ENCODE peak calls at places on chromosomes 4 and X, in four cellular contexts. H, E, U and L are unnamed samples.

GRCh38 chr4:150976478-150977118 is 38.5 kb downstream of the LRBA start:
- DNase-seq in H (no peak), E (no peak), U (no peak), L (no peak)

GRCh38 chrX:68876731-68877130 is 47.9 kb downstream of the EFNB1 start:
- DNase-seq in H (no peak), E (no peak), U (no peak), L (no peak)

GRCh38 chr4:132344924-132345828 is 803.9 kb upstream of the PCDH10 start:
- DNase-seq in H (no peak), E (no peak), U (no peak), L (no peak)

GRCh38 chr4:38164346-38164745 is 204.1 kb downstream of the PTTG2 start:
- DNase-seq in H (no peak), E (no peak), U (no peak), L (no peak)

GRCh38 chrX:11309220-11309619 is 16.0 kb downstream of the AMELX start:
- DNase-seq in H (no peak), E (no peak), U (no peak), L (no peak)

GRCh38 chr4:103050736-103051436 is 25.7 kb downstream of the SLC9B2 start:
- DNase-seq in H (no peak), E (no peak), U (no peak), L (no peak)

GRCh38 chr4:86223472-86223871 is 136.4 kb downstream of the MAPK10 start:
- DNase-seq in H (no peak), E (no peak), U (no peak), L (peak; percentile 63)

GRCh38 chr4:127809173-127809800 is 27.2 kb downstream of the HSPA4L start:
- DNase-seq in H (no peak), E (no peak), U (no peak), L (peak; percentile 17)

GRCh38 chrX:96407501-96407900 is 277.1 kb upstream of the DIAPH2 start:
- DNase-seq in H (no peak), E (no peak), U (no peak), L (no peak)

GRCh38 chrX:68650491-68650890 is 3.0 kb downstream of the STARD8 start:
- DNase-seq in H (no peak), E (no peak), U (no peak), L (no peak)

GRCh38 chrX:111467896-111468295 is 43.5 kb upstream of the SERTM2 start:
- DNase-seq in H (no peak), E (peak; percentile 58), U (no peak), L (no peak)

GRCh38 chrX:15903186-15903681 is 48.6 kb upstream of the AP1S2 start:
- DNase-seq in H (no peak), E (no peak), U (no peak), L (no peak)

GRCh38 chr4:180827193-180827592 is 1416.0 kb upstream of the TENM3 start:
- DNase-seq in H (no peak), E (no peak), U (no peak), L (no peak)

GRCh38 chr4:180827610-180828009 is 1415.6 kb upstream of the TENM3 start:
- DNase-seq in H (no peak), E (no peak), U (no peak), L (no peak)

GRCh38 chr4:180828455-180829018 is 1414.7 kb upstream of the TENM3 start:
- DNase-seq in H (no peak), E (no peak), U (no peak), L (peak; percentile 81)

DNA sequence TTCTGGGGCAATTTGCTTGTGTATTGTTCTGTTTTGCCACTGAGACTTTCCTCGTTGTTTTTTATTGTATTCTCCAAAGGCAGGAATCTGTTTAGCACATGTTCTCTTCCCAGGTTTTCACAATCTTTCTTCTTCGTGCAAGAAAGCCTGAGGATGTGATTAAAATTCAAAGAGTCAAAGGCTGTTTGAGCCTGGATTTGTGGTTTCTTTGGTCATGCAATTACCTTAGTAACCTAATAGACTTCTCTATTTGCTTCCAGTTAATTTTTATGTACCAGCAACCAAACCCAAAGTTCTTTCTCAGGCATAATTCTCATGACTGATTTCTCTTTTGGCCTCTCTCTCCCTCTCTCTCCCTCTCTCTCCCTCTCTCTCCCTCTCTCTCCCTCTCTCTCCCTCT is 1420.1 kb upstream of the TENM3 start:
- DNase-seq in H (no peak), E (no peak), U (no peak), L (no peak)
- H3K27ac ChIP-seq in H (no peak overlapping the region), E (no peak overlapping the region), U (no peak overlapping the region), L (no peak overlapping the region)

GRCh38 chrX:104343408-104344129 is 88.8 kb upstream of the ESX1 start:
- DNase-seq in H (no peak), E (no peak), U (no peak), L (peak; percentile 77)
- H3K27ac ChIP-seq in H (no peak overlapping the region), E (no peak overlapping the region), U (no peak overlapping the region), L (no peak overlapping the region)

GRCh38 chr4:13917010-13917409 is 289.5 kb upstream of the BOD1L1 start:
- DNase-seq in H (no peak), E (no peak), U (no peak), L (no peak)
- H3K27ac ChIP-seq in H (no peak overlapping the region), E (no peak overlapping the region), U (no peak overlapping the region), L (no peak overlapping the region)

DNA sequence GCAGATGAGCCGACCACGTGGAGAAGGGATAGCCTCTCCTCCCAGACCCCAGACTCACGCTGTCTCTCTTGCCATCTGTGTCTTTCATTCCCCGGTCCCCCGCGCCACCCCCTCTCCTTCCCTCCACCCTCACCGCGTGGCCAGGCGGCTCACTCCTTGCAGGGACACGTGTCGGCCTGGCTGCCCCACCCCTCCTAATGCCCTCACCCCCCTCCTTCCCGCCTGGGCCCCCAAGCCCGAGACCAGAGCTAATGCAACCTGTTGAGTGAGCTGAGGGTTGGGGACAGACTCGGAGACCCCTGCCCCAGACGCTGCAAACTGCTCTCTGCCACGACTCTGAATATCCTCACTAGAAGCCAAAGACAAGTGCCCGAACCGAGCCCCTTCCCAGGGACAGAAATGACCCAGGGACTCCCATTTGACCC is 1.8 kb downstream of the SLC38A5 start:
- DNase-seq in H (no peak), E (no peak), U (no peak), L (peak; percentile 43)
- H3K27ac ChIP-seq in H (no peak overlapping the region), E (no peak overlapping the region), U (no peak overlapping the region), L (peak overlapping the region; percentile 76)

DNA sequence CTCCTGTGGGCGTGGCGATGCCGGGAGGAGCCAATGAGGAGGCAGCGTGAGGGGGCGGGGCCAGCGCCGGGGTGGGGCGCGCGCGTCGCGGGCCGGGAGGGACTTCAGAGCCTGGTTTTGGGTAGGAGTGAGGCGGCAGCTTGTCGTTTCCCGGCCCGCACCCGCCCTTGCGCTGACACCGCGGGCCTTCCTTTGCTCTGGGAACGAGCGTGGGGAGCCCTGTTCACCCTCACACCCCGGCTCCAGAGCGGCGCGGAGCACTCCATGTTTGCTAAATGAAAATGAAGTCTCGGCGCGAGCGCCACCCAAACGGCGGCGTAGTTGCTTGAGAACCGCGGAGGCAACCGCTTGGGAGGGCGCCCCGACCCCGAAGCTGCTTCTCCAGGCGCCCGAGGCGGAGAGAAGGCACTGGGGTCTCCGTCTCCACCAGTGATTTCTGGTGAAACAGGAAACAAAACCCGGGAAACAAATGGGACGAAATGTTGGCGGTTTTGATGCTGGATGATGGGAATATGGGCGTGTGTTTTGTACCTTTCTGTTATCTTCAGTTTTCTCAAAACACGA is 497 bp upstream of the GRPEL1 start:
- DNase-seq in H (peak; percentile 99), E (peak; percentile 100), U (no peak), L (no peak)
- H3K27ac ChIP-seq in H (peak overlapping the region; percentile 89), E (peak overlapping the region; percentile 93), U (peak overlapping the region; percentile 95), L (peak overlapping the region; percentile 85)

GRCh38 chr4:4651811-4652609 is 110.2 kb upstream of the STX18 start:
- DNase-seq in H (no peak), E (no peak), U (no peak), L (peak; percentile 29)
- H3K27ac ChIP-seq in H (no peak overlapping the region), E (no peak overlapping the region), U (no peak overlapping the region), L (no peak overlapping the region)